ENCODE peak calls at places on chromosomes 4 and X, in five cellular contexts. One of them, this sample, is unnamed.

GRCh38 chrX:40006025-40007017 is 91.4 kb downstream of the BCOR start:
- DNase-seq in DND-41: peak
- DNase-seq in fibroblast of lung: no peak
- DNase-seq in Karpas-422: no peak
- DNase-seq in SK-N-SH: peak
- DNase-seq in this sample: no peak

GRCh38 chr4:143558823-143559756 is 45.6 kb downstream of the SMARCA5 start:
- DNase-seq in SK-N-SH: peak
- DNase-seq in fibroblast of lung: peak
- DNase-seq in Karpas-422: peak
- DNase-seq in DND-41: no peak
- DNase-seq in this sample: peak

GRCh38 chr4:118032691-118033090 is 1.6 kb upstream of the NDST3 start:
- DNase-seq in Karpas-422: no peak
- DNase-seq in fibroblast of lung: peak
- DNase-seq in DND-41: peak
- DNase-seq in SK-N-SH: peak
- DNase-seq in this sample: no peak

GRCh38 chrX:46381630-46382029 is 163.6 kb downstream of the ZNF674 start:
- DNase-seq in fibroblast of lung: no peak
- DNase-seq in DND-41: peak
- DNase-seq in SK-N-SH: no peak
- DNase-seq in Karpas-422: peak
- DNase-seq in this sample: no peak

GRCh38 chr4:15765910-15766703 is 12.0 kb upstream of the CD38 start:
- DNase-seq in Karpas-422: no peak
- DNase-seq in SK-N-SH: no peak
- DNase-seq in DND-41: peak
- DNase-seq in fibroblast of lung: no peak
- DNase-seq in this sample: no peak

GRCh38 chr4:186104895-186105720 is 604 bp downstream of the FAM149A start:
- DNase-seq in fibroblast of lung: no peak
- DNase-seq in Karpas-422: no peak
- DNase-seq in DND-41: no peak
- DNase-seq in SK-N-SH: peak
- DNase-seq in this sample: no peak

GRCh38 chr4:170672571-170672970 is 582.8 kb upstream of the AADAT start:
- DNase-seq in Karpas-422: no peak
- DNase-seq in SK-N-SH: no peak
- DNase-seq in DND-41: no peak
- DNase-seq in fibroblast of lung: no peak
- DNase-seq in this sample: peak

GRCh38 chr4:102625232-102625930 is 124.2 kb downstream of the NFKB1 start:
- DNase-seq in fibroblast of lung: peak
- DNase-seq in Karpas-422: peak
- DNase-seq in DND-41: peak
- DNase-seq in SK-N-SH: peak
- DNase-seq in this sample: no peak

GRCh38 chr4:187184513-187184912 is 460.9 kb upstream of the FAT1 start:
- DNase-seq in fibroblast of lung: no peak
- DNase-seq in Karpas-422: no peak
- DNase-seq in SK-N-SH: no peak
- DNase-seq in DND-41: no peak
- DNase-seq in this sample: no peak

GRCh38 chr4:145281224-145281623 is 100.8 kb upstream of the OTUD4 start:
- DNase-seq in fibroblast of lung: no peak
- DNase-seq in SK-N-SH: no peak
- DNase-seq in Karpas-422: no peak
- DNase-seq in DND-41: no peak
- DNase-seq in this sample: no peak

GRCh38 chr4:164193676-164194075 is 560.3 kb upstream of the SMIM31 start:
- DNase-seq in fibroblast of lung: no peak
- DNase-seq in Karpas-422: no peak
- DNase-seq in DND-41: no peak
- DNase-seq in SK-N-SH: no peak
- DNase-seq in this sample: no peak

GRCh38 chr4:40718571-40718970 is 31.2 kb upstream of the NSUN7 start:
- DNase-seq in Karpas-422: no peak
- DNase-seq in fibroblast of lung: no peak
- DNase-seq in DND-41: no peak
- DNase-seq in SK-N-SH: no peak
- DNase-seq in this sample: no peak

GRCh38 chr4:42519803-42520417 is 122.6 kb downstream of the SHISA3 start:
- DNase-seq in Karpas-422: peak
- DNase-seq in DND-41: peak
- DNase-seq in SK-N-SH: peak
- DNase-seq in fibroblast of lung: peak
- DNase-seq in this sample: no peak

GRCh38 chrX:107674480-107675364 is 46.4 kb downstream of the PRPS1 start:
- DNase-seq in fibroblast of lung: peak
- DNase-seq in DND-41: peak
- DNase-seq in Karpas-422: peak
- DNase-seq in SK-N-SH: no peak
- DNase-seq in this sample: no peak

GRCh38 chr4:46975144-46975543 is 18.2 kb downstream of the GABRA4 start:
- DNase-seq in DND-41: no peak
- DNase-seq in SK-N-SH: no peak
- DNase-seq in fibroblast of lung: no peak
- DNase-seq in Karpas-422: no peak
- DNase-seq in this sample: no peak

GRCh38 chr4:178784491-178784890 is 1342.3 kb upstream of the AGA start:
- DNase-seq in Karpas-422: no peak
- DNase-seq in fibroblast of lung: peak
- DNase-seq in DND-41: no peak
- DNase-seq in SK-N-SH: no peak
- DNase-seq in this sample: no peak

GRCh38 chrX:155997436-155997835 is at the start of gene IL9R:
- DNase-seq in DND-41: peak
- DNase-seq in fibroblast of lung: no peak
- DNase-seq in SK-N-SH: no peak
- DNase-seq in Karpas-422: no peak
- DNase-seq in this sample: no peak

GRCh38 chr4:150699599-150699998 is 117.6 kb downstream of the MAB21L2 start:
- DNase-seq in DND-41: no peak
- DNase-seq in Karpas-422: no peak
- DNase-seq in fibroblast of lung: no peak
- DNase-seq in SK-N-SH: no peak
- DNase-seq in this sample: no peak

GRCh38 chr4:87853891-87854290 is 21.1 kb downstream of the MEPE start:
- DNase-seq in DND-41: no peak
- DNase-seq in Karpas-422: no peak
- DNase-seq in fibroblast of lung: no peak
- DNase-seq in SK-N-SH: no peak
- DNase-seq in this sample: no peak

GRCh38 chr4:97498875-97499274 is 644.4 kb downstream of the STPG2 start:
- DNase-seq in DND-41: no peak
- DNase-seq in fibroblast of lung: no peak
- DNase-seq in Karpas-422: no peak
- DNase-seq in SK-N-SH: no peak
- DNase-seq in this sample: peak

GRCh38 chr4:123526511-123526910 is 129.9 kb downstream of the SPRY1 start:
- DNase-seq in SK-N-SH: no peak
- DNase-seq in DND-41: no peak
- DNase-seq in Karpas-422: no peak
- DNase-seq in fibroblast of lung: no peak
- DNase-seq in this sample: no peak

DNA sequence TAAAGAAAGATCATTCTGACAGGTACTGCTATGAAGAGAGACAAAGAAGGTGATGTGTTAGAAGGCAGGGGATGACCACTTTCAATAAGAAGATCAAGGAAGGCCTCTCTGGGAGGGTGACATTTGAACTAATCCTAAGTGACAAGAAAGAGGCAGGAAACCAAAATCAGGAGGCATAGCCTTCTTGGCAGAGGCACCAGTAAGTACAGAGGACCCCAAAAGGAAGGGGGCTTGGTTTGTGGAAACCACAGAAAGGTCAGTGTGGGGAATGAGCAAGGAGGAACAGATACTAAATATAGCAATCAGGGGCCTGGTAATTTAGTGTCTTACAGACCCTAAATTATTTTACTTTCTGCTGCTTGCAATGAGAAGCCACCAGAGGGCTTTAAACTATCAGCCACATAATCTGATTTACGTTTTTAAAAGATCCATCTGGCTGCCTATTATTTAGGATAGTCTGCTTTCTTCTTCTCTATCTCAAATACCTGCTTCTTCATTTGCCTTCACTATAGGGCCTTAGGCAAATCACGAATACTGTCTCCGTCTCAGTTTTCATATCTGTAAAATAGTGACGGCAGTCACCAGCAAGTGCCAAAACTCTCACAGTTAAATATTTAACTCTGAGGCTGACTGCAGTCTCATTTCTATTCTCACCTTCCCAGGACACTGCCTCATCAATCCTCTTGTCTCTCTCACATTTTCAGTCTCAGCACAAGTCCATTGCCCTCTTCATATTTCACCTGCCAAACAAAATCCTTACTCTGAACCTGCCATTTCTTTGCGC is 16.7 kb downstream of the NR3C2 start:
- DNase-seq in Karpas-422: no peak
- DNase-seq in SK-N-SH: peak
- DNase-seq in DND-41: no peak
- DNase-seq in fibroblast of lung: no peak
- DNase-seq in this sample: no peak
- H3K4me2 ChIP-seq in Karpas-422: no peak
- H3K4me2 ChIP-seq in SK-N-SH: no peak
- H3K4me2 ChIP-seq in DND-41: no peak
- H3K4me2 ChIP-seq in fibroblast of lung: no peak
- H3K4me2 ChIP-seq in this sample: no peak

GRCh38 chrX:10679387-10679786 is 59.0 kb upstream of the MID1 start:
- DNase-seq in SK-N-SH: no peak
- DNase-seq in Karpas-422: no peak
- DNase-seq in DND-41: no peak
- DNase-seq in fibroblast of lung: no peak
- DNase-seq in this sample: no peak
- H2AFZ ChIP-seq in SK-N-SH: no peak
- H2AFZ ChIP-seq in Karpas-422: no peak
- H2AFZ ChIP-seq in DND-41: no peak
- H2AFZ ChIP-seq in fibroblast of lung: no peak
- H2AFZ ChIP-seq in this sample: no peak

DNA sequence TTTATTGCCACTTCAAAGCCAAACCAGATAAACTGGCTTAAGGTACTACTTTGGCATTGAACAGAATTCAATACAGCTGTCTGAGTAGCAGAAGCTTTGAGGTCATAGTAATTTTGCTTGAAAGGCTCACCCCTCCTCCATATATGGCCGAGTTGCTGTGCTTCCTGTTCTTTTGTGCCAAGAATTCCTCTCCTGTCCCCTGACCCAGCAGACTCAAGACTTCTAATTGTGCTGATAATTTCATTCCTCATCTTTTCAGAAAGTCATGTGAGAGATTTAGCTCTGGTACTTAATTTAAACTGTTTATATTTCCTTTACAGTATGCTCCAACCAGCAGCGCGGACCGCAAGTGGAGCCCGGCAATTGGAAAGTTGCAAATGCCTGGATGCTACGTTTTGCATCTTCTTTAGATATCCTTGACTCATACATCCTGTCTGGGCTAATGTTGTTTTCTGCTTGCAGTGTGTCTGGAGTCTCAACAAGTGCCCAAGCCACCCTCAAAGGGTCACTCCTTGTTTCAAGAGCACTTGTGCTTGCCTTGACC is 373.4 kb downstream of the PDGFC start:
- DNase-seq in SK-N-SH: no peak
- DNase-seq in DND-41: no peak
- DNase-seq in Karpas-422: no peak
- DNase-seq in fibroblast of lung: peak
- DNase-seq in this sample: no peak
- H3K27ac ChIP-seq in SK-N-SH: peak
- H3K27ac ChIP-seq in DND-41: no peak
- H3K27ac ChIP-seq in Karpas-422: no peak
- H3K27ac ChIP-seq in fibroblast of lung: peak
- H3K27ac ChIP-seq in this sample: no peak

GRCh38 chr4:76969941-76970529 is 20.5 kb downstream of the SEPTIN11 start:
- DNase-seq in Karpas-422: no peak
- DNase-seq in DND-41: no peak
- DNase-seq in fibroblast of lung: no peak
- DNase-seq in SK-N-SH: no peak
- DNase-seq in this sample: no peak
- H3K4me2 ChIP-seq in Karpas-422: no peak
- H3K4me2 ChIP-seq in DND-41: no peak
- H3K4me2 ChIP-seq in fibroblast of lung: no peak
- H3K4me2 ChIP-seq in SK-N-SH: no peak
- H3K4me2 ChIP-seq in this sample: no peak

GRCh38 chr4:174404677-174405076 is 117.6 kb downstream of the HPGD start:
- DNase-seq in Karpas-422: no peak
- DNase-seq in SK-N-SH: no peak
- DNase-seq in fibroblast of lung: no peak
- DNase-seq in DND-41: no peak
- DNase-seq in this sample: no peak

GRCh38 chr4:174403177-174403543 is 119.1 kb downstream of the HPGD start:
- DNase-seq in SK-N-SH: no peak
- DNase-seq in Karpas-422: no peak
- DNase-seq in fibroblast of lung: no peak
- DNase-seq in DND-41: no peak
- DNase-seq in this sample: no peak

GRCh38 chr4:174401471-174402130 is 117.9 kb downstream of the CEP44 start:
- DNase-seq in fibroblast of lung: no peak
- DNase-seq in DND-41: no peak
- DNase-seq in SK-N-SH: no peak
- DNase-seq in Karpas-422: no peak
- DNase-seq in this sample: no peak

GRCh38 chr4:174405923-174406322 is 116.4 kb downstream of the HPGD start:
- DNase-seq in DND-41: no peak
- DNase-seq in fibroblast of lung: no peak
- DNase-seq in Karpas-422: no peak
- DNase-seq in SK-N-SH: no peak
- DNase-seq in this sample: no peak

DNA sequence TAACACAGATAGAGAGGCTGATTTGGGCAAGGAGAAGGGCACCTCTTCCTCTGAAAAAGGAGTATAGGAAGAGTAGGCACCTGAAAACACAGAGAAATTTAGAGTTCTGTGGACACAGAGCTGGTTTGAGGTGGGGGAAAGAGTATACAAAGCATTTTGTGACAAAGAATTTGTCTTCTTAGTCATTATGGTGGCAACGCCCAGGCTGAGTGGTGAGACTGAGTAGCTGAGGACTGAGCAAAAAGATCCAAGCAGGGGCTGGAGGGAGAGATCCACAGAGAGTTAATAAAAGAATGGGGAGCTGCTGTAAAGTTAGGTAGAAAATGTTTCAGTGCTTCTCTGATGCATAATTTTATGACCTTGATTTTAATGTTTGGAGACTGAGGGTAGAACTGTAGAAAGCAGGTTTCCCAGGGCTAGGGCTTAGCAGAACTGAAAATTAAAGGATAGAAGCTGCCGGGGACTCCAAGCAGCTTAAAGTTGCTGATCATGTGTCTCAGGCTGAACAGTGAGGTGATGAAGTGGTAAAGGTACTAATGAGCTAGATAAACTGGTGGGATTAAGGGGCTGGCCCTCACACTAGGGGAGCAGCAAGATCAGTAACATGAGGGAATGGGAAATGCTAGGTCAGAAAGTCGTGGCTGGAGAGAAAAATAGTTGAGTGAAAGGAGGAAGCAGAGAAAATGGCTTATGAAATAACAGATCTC is 118.9 kb downstream of the CEP44 start:
- DNase-seq in DND-41: no peak
- DNase-seq in fibroblast of lung: no peak
- DNase-seq in Karpas-422: no peak
- DNase-seq in SK-N-SH: no peak
- DNase-seq in this sample: no peak
- H2AFZ ChIP-seq in DND-41: no peak
- H2AFZ ChIP-seq in fibroblast of lung: no peak
- H2AFZ ChIP-seq in Karpas-422: no peak
- H2AFZ ChIP-seq in SK-N-SH: no peak
- H2AFZ ChIP-seq in this sample: no peak